ENCODE peak calls at places on chromosome 12, in six cellular contexts. One of them, this sample, is unnamed.

GRCh38 chr12:78421011-78421410 is 443.6 kb upstream of the SYT1 start:
- DNase-seq in H1: no peak
- DNase-seq in neuronal stem cell: no peak
- DNase-seq in H9: no peak
- DNase-seq in mesenchymal stem cell: no peak
- DNase-seq in trophoblast cell: no peak
- DNase-seq in this sample: peak

GRCh38 chr12:114662512-114663177 is 21.3 kb downstream of the TBX3 start:
- DNase-seq in H1: peak
- DNase-seq in neuronal stem cell: no peak
- DNase-seq in H9: peak
- DNase-seq in mesenchymal stem cell: peak
- DNase-seq in trophoblast cell: peak
- DNase-seq in this sample: peak

GRCh38 chr12:26298785-26299621 is 103.6 kb downstream of the SSPN start:
- DNase-seq in H1: no peak
- DNase-seq in neuronal stem cell: no peak
- DNase-seq in H9: no peak
- DNase-seq in mesenchymal stem cell: peak
- DNase-seq in trophoblast cell: peak
- DNase-seq in this sample: peak

GRCh38 chr12:52370906-52371608 is 3.8 kb upstream of the KRT85 start:
- DNase-seq in H1: no peak
- DNase-seq in neuronal stem cell: no peak
- DNase-seq in H9: no peak
- DNase-seq in mesenchymal stem cell: no peak
- DNase-seq in trophoblast cell: no peak
- DNase-seq in this sample: peak

GRCh38 chr12:49885118-49885517 is 18.6 kb downstream of the FAIM2 start:
- DNase-seq in H1: no peak
- DNase-seq in neuronal stem cell: no peak
- DNase-seq in H9: peak
- DNase-seq in mesenchymal stem cell: no peak
- DNase-seq in trophoblast cell: no peak
- DNase-seq in this sample: no peak

GRCh38 chr12:56188786-56189335 is 422 bp downstream of the SMARCC2 start:
- DNase-seq in H1: peak
- DNase-seq in neuronal stem cell: peak
- DNase-seq in H9: peak
- DNase-seq in mesenchymal stem cell: no peak
- DNase-seq in trophoblast cell: no peak
- DNase-seq in this sample: no peak

GRCh38 chr12:7959278-7960063 is 23.5 kb upstream of the SLC2A3 start:
- DNase-seq in H1: no peak
- DNase-seq in neuronal stem cell: peak
- DNase-seq in H9: peak
- DNase-seq in mesenchymal stem cell: peak
- DNase-seq in trophoblast cell: peak
- DNase-seq in this sample: no peak

GRCh38 chr12:42267408-42268190 is 29.6 kb upstream of the YAF2 start:
- DNase-seq in H1: no peak
- DNase-seq in neuronal stem cell: no peak
- DNase-seq in H9: no peak
- DNase-seq in mesenchymal stem cell: no peak
- DNase-seq in trophoblast cell: no peak
- DNase-seq in this sample: no peak

GRCh38 chr12:121278450-121279375 is 17.8 kb downstream of the CAMKK2 start:
- DNase-seq in H1: no peak
- DNase-seq in neuronal stem cell: no peak
- DNase-seq in H9: no peak
- DNase-seq in mesenchymal stem cell: no peak
- DNase-seq in trophoblast cell: no peak
- DNase-seq in this sample: peak

GRCh38 chr12:129083121-129083520 is 229.8 kb downstream of the GLT1D1 start:
- DNase-seq in H1: no peak
- DNase-seq in neuronal stem cell: no peak
- DNase-seq in H9: no peak
- DNase-seq in mesenchymal stem cell: no peak
- DNase-seq in trophoblast cell: no peak
- DNase-seq in this sample: no peak

GRCh38 chr12:54251667-54252284 is 28.1 kb downstream of the CBX5 start:
- DNase-seq in H1: no peak
- DNase-seq in neuronal stem cell: no peak
- DNase-seq in H9: no peak
- DNase-seq in mesenchymal stem cell: peak
- DNase-seq in trophoblast cell: peak
- DNase-seq in this sample: peak

GRCh38 chr12:55068416-55069010 is 48.7 kb downstream of the NEUROD4 start:
- DNase-seq in H1: no peak
- DNase-seq in neuronal stem cell: peak
- DNase-seq in H9: peak
- DNase-seq in mesenchymal stem cell: peak
- DNase-seq in trophoblast cell: peak
- DNase-seq in this sample: peak

GRCh38 chr12:49538740-49539403 is at the start of gene KCNH3:
- DNase-seq in H1: peak
- DNase-seq in neuronal stem cell: peak
- DNase-seq in H9: peak
- DNase-seq in mesenchymal stem cell: peak
- DNase-seq in trophoblast cell: no peak
- DNase-seq in this sample: peak

GRCh38 chr12:117045998-117046374 is 53.2 kb downstream of the TESC start:
- DNase-seq in H1: no peak
- DNase-seq in neuronal stem cell: no peak
- DNase-seq in H9: no peak
- DNase-seq in mesenchymal stem cell: peak
- DNase-seq in trophoblast cell: no peak
- DNase-seq in this sample: no peak

GRCh38 chr12:20546267-20546666 is 148.9 kb upstream of the SLCO1C1 start:
- DNase-seq in H1: no peak
- DNase-seq in neuronal stem cell: no peak
- DNase-seq in H9: no peak
- DNase-seq in mesenchymal stem cell: no peak
- DNase-seq in trophoblast cell: no peak
- DNase-seq in this sample: no peak

GRCh38 chr12:122980192-122981035 is at the start of gene ARL6IP4:
- DNase-seq in H1: peak
- DNase-seq in neuronal stem cell: peak
- DNase-seq in H9: no peak
- DNase-seq in mesenchymal stem cell: peak
- DNase-seq in trophoblast cell: peak
- DNase-seq in this sample: peak

GRCh38 chr12:124737040-124737419 is 126.6 kb downstream of the SCARB1 start:
- DNase-seq in H1: no peak
- DNase-seq in neuronal stem cell: no peak
- DNase-seq in H9: no peak
- DNase-seq in mesenchymal stem cell: peak
- DNase-seq in trophoblast cell: no peak
- DNase-seq in this sample: peak

GRCh38 chr12:26451763-26452162 is 256.4 kb downstream of the SSPN start:
- DNase-seq in H1: no peak
- DNase-seq in neuronal stem cell: no peak
- DNase-seq in H9: no peak
- DNase-seq in mesenchymal stem cell: no peak
- DNase-seq in trophoblast cell: no peak
- DNase-seq in this sample: peak

GRCh38 chr12:104656921-104657320 is 200.2 kb downstream of the CHST11 start:
- DNase-seq in H1: no peak
- DNase-seq in neuronal stem cell: no peak
- DNase-seq in H9: no peak
- DNase-seq in mesenchymal stem cell: peak
- DNase-seq in trophoblast cell: no peak
- DNase-seq in this sample: peak

GRCh38 chr12:117986705-117987469 is 18.1 kb upstream of the KSR2 start:
- DNase-seq in H1: no peak
- DNase-seq in neuronal stem cell: no peak
- DNase-seq in H9: no peak
- DNase-seq in mesenchymal stem cell: no peak
- DNase-seq in trophoblast cell: no peak
- DNase-seq in this sample: peak

GRCh38 chr12:82745807-82746206 is 59.1 kb downstream of the TMTC2 start:
- DNase-seq in H1: no peak
- DNase-seq in neuronal stem cell: no peak
- DNase-seq in H9: no peak
- DNase-seq in mesenchymal stem cell: no peak
- DNase-seq in trophoblast cell: no peak
- DNase-seq in this sample: no peak

GRCh38 chr12:82745062-82745461 is 58.4 kb downstream of the TMTC2 start:
- DNase-seq in H1: no peak
- DNase-seq in neuronal stem cell: no peak
- DNase-seq in H9: no peak
- DNase-seq in mesenchymal stem cell: no peak
- DNase-seq in trophoblast cell: no peak
- DNase-seq in this sample: no peak

GRCh38 chr12:82740129-82741000 is 53.7 kb downstream of the TMTC2 start:
- DNase-seq in H1: no peak
- DNase-seq in neuronal stem cell: no peak
- DNase-seq in H9: peak
- DNase-seq in mesenchymal stem cell: peak
- DNase-seq in trophoblast cell: no peak
- DNase-seq in this sample: peak
- H3K4ac ChIP-seq in H1: no peak
- H3K4ac ChIP-seq in neuronal stem cell: no peak
- H3K4ac ChIP-seq in H9: no peak
- H3K4ac ChIP-seq in mesenchymal stem cell: no peak
- H3K4ac ChIP-seq in trophoblast cell: no peak
- H3K4ac ChIP-seq in this sample: no peak

DNA sequence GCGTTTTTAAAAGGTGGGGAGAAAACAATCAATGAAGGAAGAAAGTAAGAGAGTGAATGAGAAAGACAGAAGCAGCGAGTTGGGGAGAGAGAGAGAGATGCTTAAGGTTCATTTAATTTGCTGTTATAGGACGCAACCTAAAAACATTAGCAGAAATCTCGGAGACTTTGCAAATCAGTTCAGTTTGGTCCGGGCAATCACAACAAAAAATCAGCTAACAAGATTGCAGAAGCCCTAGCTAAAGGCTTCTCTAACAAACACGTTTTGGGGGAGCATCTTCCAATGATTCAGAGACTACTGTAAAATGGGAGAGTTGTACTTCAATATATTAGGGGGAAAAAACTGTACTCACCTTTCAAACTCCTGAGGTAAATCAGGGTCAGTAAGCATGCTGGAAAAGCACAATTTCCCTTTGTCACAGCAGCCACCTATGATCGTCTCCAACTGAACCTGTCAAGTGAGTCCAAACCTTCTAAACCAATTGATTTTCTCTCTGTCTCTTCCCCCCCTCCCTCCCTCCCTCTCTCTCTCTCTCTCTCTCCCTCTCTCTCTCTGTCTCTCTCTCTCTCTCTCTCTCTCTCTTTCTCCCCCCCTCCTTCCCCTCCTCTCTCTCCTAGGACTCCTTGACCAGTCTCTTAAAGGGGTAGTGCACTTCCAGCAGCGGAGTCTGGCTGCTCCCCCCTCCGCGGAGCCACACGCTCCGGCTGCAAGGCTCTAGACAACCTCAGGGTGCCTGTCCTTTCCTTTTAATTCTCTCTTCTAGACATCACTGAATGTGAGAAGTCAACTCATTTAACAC is at the start of gene SOX5:
- DNase-seq in H1: peak
- DNase-seq in neuronal stem cell: peak
- DNase-seq in H9: peak
- DNase-seq in mesenchymal stem cell: peak
- DNase-seq in trophoblast cell: no peak
- DNase-seq in this sample: peak
- H2AFZ ChIP-seq in H1: peak
- H2AFZ ChIP-seq in neuronal stem cell: peak
- H2AFZ ChIP-seq in H9: peak
- H2AFZ ChIP-seq in mesenchymal stem cell: peak
- H2AFZ ChIP-seq in trophoblast cell: no peak
- H2AFZ ChIP-seq in this sample: peak

DNA sequence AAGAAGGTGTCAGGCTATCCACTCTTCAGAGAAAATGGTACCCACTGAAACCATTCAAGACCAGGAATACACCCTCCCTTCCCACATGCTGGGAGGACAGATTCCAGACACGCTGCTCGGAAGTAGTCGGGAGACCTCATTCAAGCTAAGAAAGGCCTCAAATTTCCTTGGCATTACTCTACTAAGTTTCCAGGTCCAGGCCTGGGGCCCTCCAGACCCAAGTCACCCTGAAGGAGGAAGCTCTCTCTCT is 27.1 kb upstream of the RPLP0 start:
- DNase-seq in H1: no peak
- DNase-seq in neuronal stem cell: no peak
- DNase-seq in H9: no peak
- DNase-seq in mesenchymal stem cell: no peak
- DNase-seq in trophoblast cell: no peak
- DNase-seq in this sample: no peak
- H3K4ac ChIP-seq in H1: peak
- H3K4ac ChIP-seq in neuronal stem cell: no peak
- H3K4ac ChIP-seq in H9: no peak
- H3K4ac ChIP-seq in mesenchymal stem cell: no peak
- H3K4ac ChIP-seq in trophoblast cell: peak
- H3K4ac ChIP-seq in this sample: peak

GRCh38 chr12:3965096-3965495 is 91.9 kb upstream of the PARP11 start:
- DNase-seq in H1: no peak
- DNase-seq in neuronal stem cell: no peak
- DNase-seq in H9: peak
- DNase-seq in mesenchymal stem cell: no peak
- DNase-seq in trophoblast cell: peak
- DNase-seq in this sample: no peak
- H2AFZ ChIP-seq in H1: peak
- H2AFZ ChIP-seq in neuronal stem cell: no peak
- H2AFZ ChIP-seq in H9: no peak
- H2AFZ ChIP-seq in mesenchymal stem cell: no peak
- H2AFZ ChIP-seq in trophoblast cell: no peak
- H2AFZ ChIP-seq in this sample: no peak